ENCODE peak calls at places on chromosomes 5 and 9, in six cellular contexts. One of them, this sample, is unnamed.

GRCh38 chr9:128735373-128735772 is 11.4 kb upstream of the ZDHHC12 start:
- DNase-seq in heart left ventricle: no peak
- DNase-seq in memory B cell: no peak
- DNase-seq in activated naive CD4-positive, alpha-beta T cell treated with Interleukin-2 at 50 U/mL for 16 hours: no peak
- DNase-seq in caudate nucleus: peak
- DNase-seq in activated T-cell treated with anti-CD3 and anti-CD28 coated beads, Interleukin-2, amount 50 U/mL, for 24 hours: no peak
- DNase-seq in this sample: no peak

GRCh38 chr5:180084638-180085561 is 13.3 kb upstream of the RNF130 start:
- DNase-seq in caudate nucleus: no peak
- DNase-seq in heart left ventricle: no peak
- DNase-seq in activated T-cell treated with anti-CD3 and anti-CD28 coated beads, Interleukin-2, amount 50 U/mL, for 24 hours: no peak
- DNase-seq in activated naive CD4-positive, alpha-beta T cell treated with Interleukin-2 at 50 U/mL for 16 hours: no peak
- DNase-seq in memory B cell: no peak
- DNase-seq in this sample: no peak

GRCh38 chr5:149550608-149551226 is 522 bp downstream of the CSNK1A1 start:
- DNase-seq in caudate nucleus: no peak
- DNase-seq in activated naive CD4-positive, alpha-beta T cell treated with Interleukin-2 at 50 U/mL for 16 hours: peak
- DNase-seq in heart left ventricle: no peak
- DNase-seq in activated T-cell treated with anti-CD3 and anti-CD28 coated beads, Interleukin-2, amount 50 U/mL, for 24 hours: no peak
- DNase-seq in memory B cell: no peak
- DNase-seq in this sample: no peak

GRCh38 chr5:62306494-62307363 is 723 bp downstream of the KIF2A start:
- DNase-seq in activated T-cell treated with anti-CD3 and anti-CD28 coated beads, Interleukin-2, amount 50 U/mL, for 24 hours: peak
- DNase-seq in heart left ventricle: no peak
- DNase-seq in memory B cell: peak
- DNase-seq in activated naive CD4-positive, alpha-beta T cell treated with Interleukin-2 at 50 U/mL for 16 hours: peak
- DNase-seq in caudate nucleus: peak
- DNase-seq in this sample: no peak

GRCh38 chr9:104868303-104868686 is 59.7 kb downstream of the ABCA1 start:
- DNase-seq in caudate nucleus: no peak
- DNase-seq in memory B cell: no peak
- DNase-seq in heart left ventricle: no peak
- DNase-seq in activated T-cell treated with anti-CD3 and anti-CD28 coated beads, Interleukin-2, amount 50 U/mL, for 24 hours: no peak
- DNase-seq in activated naive CD4-positive, alpha-beta T cell treated with Interleukin-2 at 50 U/mL for 16 hours: no peak
- DNase-seq in this sample: no peak

GRCh38 chr5:59423021-59423420 is 470.5 kb downstream of the PDE4D start:
- DNase-seq in activated naive CD4-positive, alpha-beta T cell treated with Interleukin-2 at 50 U/mL for 16 hours: no peak
- DNase-seq in caudate nucleus: no peak
- DNase-seq in memory B cell: no peak
- DNase-seq in heart left ventricle: no peak
- DNase-seq in activated T-cell treated with anti-CD3 and anti-CD28 coated beads, Interleukin-2, amount 50 U/mL, for 24 hours: no peak
- DNase-seq in this sample: no peak

GRCh38 chr5:155023320-155023719 is 9.8 kb downstream of the KIF4B start:
- DNase-seq in activated T-cell treated with anti-CD3 and anti-CD28 coated beads, Interleukin-2, amount 50 U/mL, for 24 hours: no peak
- DNase-seq in caudate nucleus: no peak
- DNase-seq in memory B cell: no peak
- DNase-seq in heart left ventricle: no peak
- DNase-seq in activated naive CD4-positive, alpha-beta T cell treated with Interleukin-2 at 50 U/mL for 16 hours: no peak
- DNase-seq in this sample: no peak

GRCh38 chr5:139652788-139653241 is 4.7 kb downstream of the CXXC5 start:
- DNase-seq in activated T-cell treated with anti-CD3 and anti-CD28 coated beads, Interleukin-2, amount 50 U/mL, for 24 hours: no peak
- DNase-seq in heart left ventricle: peak
- DNase-seq in memory B cell: no peak
- DNase-seq in caudate nucleus: no peak
- DNase-seq in activated naive CD4-positive, alpha-beta T cell treated with Interleukin-2 at 50 U/mL for 16 hours: no peak
- DNase-seq in this sample: no peak

GRCh38 chr9:74804018-74804385 is 83.7 kb downstream of the TRPM6 start:
- DNase-seq in activated naive CD4-positive, alpha-beta T cell treated with Interleukin-2 at 50 U/mL for 16 hours: no peak
- DNase-seq in caudate nucleus: no peak
- DNase-seq in activated T-cell treated with anti-CD3 and anti-CD28 coated beads, Interleukin-2, amount 50 U/mL, for 24 hours: no peak
- DNase-seq in memory B cell: no peak
- DNase-seq in heart left ventricle: no peak
- DNase-seq in this sample: no peak

GRCh38 chr5:85266692-85267091 is 882.0 kb upstream of the EDIL3 start:
- DNase-seq in activated T-cell treated with anti-CD3 and anti-CD28 coated beads, Interleukin-2, amount 50 U/mL, for 24 hours: no peak
- DNase-seq in heart left ventricle: no peak
- DNase-seq in activated naive CD4-positive, alpha-beta T cell treated with Interleukin-2 at 50 U/mL for 16 hours: no peak
- DNase-seq in memory B cell: no peak
- DNase-seq in caudate nucleus: no peak
- DNase-seq in this sample: no peak

GRCh38 chr9:68631811-68632210 is 73.2 kb upstream of the PIP5K1B start:
- DNase-seq in caudate nucleus: no peak
- DNase-seq in activated naive CD4-positive, alpha-beta T cell treated with Interleukin-2 at 50 U/mL for 16 hours: no peak
- DNase-seq in heart left ventricle: no peak
- DNase-seq in activated T-cell treated with anti-CD3 and anti-CD28 coated beads, Interleukin-2, amount 50 U/mL, for 24 hours: no peak
- DNase-seq in memory B cell: no peak
- DNase-seq in this sample: no peak

GRCh38 chr5:174145821-174146220 is 100.3 kb downstream of the NSG2 start:
- DNase-seq in activated naive CD4-positive, alpha-beta T cell treated with Interleukin-2 at 50 U/mL for 16 hours: no peak
- DNase-seq in caudate nucleus: peak
- DNase-seq in memory B cell: no peak
- DNase-seq in heart left ventricle: no peak
- DNase-seq in activated T-cell treated with anti-CD3 and anti-CD28 coated beads, Interleukin-2, amount 50 U/mL, for 24 hours: no peak
- DNase-seq in this sample: no peak